ENCODE peak calls at places on chromosomes 6 and 20, in four cellular contexts. N is epithelial cell of esophagus, S is HCT116, Y is heart left ventricle. K is an unnamed sample.

GRCh38 chr6:132062626-132063025 is 111.5 kb upstream of the CCN2 start:
- DNase-seq in S (no peak), N (no peak), Y (no peak), K (no peak)

GRCh38 chr6:140586426-140587061 is 1212.1 kb upstream of the CITED2 start:
- DNase-seq in N (no peak), Y (no peak), S (no peak), K (no peak)

GRCh38 chr6:2124260-2124709 is 121.1 kb downstream of the GMDS start:
- DNase-seq in Y (no peak), S (no peak), N (peak), K (no peak)

GRCh38 chr6:154981071-154981373 is 14.1 kb upstream of the TIAM2 start:
- DNase-seq in Y (no peak), S (no peak), N (peak), K (no peak)

GRCh38 chr6:116196841-116197240 is 57.0 kb downstream of the TSPYL4 start:
- DNase-seq in Y (no peak), N (no peak), S (no peak), K (no peak)

GRCh38 chr6:137496909-137497721 is 2.9 kb upstream of the OLIG3 start:
- DNase-seq in Y (no peak), S (no peak), N (no peak), K (no peak)

GRCh38 chr20:49560186-49560585 is 7.8 kb downstream of the PTGIS start:
- DNase-seq in N (no peak), S (no peak), Y (no peak), K (no peak)

GRCh38 chr6:112253842-112254816 is at the start of gene LAMA4:
- DNase-seq in S (no peak), Y (peak), N (peak), K (no peak)

GRCh38 chr6:142336787-142337186 is 35.0 kb downstream of the ADGRG6 start:
- DNase-seq in Y (no peak), S (no peak), N (no peak), K (no peak)

GRCh38 chr6:32427218-32427617 is 12.5 kb upstream of the HLA-DRA start:
- DNase-seq in Y (no peak), S (no peak), N (no peak), K (no peak)

GRCh38 chr20:52071136-52071535 is 120.4 kb downstream of the ZFP64 start:
- DNase-seq in S (no peak), Y (no peak), N (no peak), K (no peak)

GRCh38 chr20:59821788-59822187 is 111.6 kb downstream of the SYCP2 start:
- DNase-seq in N (no peak), S (no peak), Y (no peak), K (no peak)

GRCh38 chr20:12775041-12775440 is 233.7 kb upstream of the SPTLC3 start:
- DNase-seq in S (no peak), Y (no peak), N (no peak), K (no peak)

GRCh38 chr20:50857348-50857747 is 62.5 kb downstream of the BCAS4 start:
- DNase-seq in Y (no peak), N (no peak), S (no peak), K (no peak)

GRCh38 chr6:127999032-127999431 is 98.2 kb upstream of the THEMIS start:
- DNase-seq in Y (no peak), N (no peak), S (no peak), K (no peak)

GRCh38 chr6:39393075-39393474 is 70.6 kb upstream of the KCNK16 start:
- DNase-seq in Y (no peak), S (no peak), N (no peak), K (no peak)

GRCh38 chr6:45504947-45505346 is 127.2 kb upstream of the SUPT3H start:
- DNase-seq in Y (no peak), N (peak), S (no peak), K (no peak)

GRCh38 chr20:15310361-15310760 is 972.9 kb upstream of the FLRT3 start:
- DNase-seq in N (peak), Y (no peak), S (no peak), K (no peak)

GRCh38 chr20:45983279-45983743 is 11.3 kb upstream of the ZNF335 start:
- DNase-seq in N (peak), S (no peak), Y (no peak), K (no peak)

GRCh38 chr20:45987108-45987780 is 15.2 kb upstream of the ZNF335 start:
- DNase-seq in Y (peak), S (peak), N (peak), K (peak)

GRCh38 chr20:45981261-45981660 is 9.3 kb upstream of the ZNF335 start:
- DNase-seq in N (no peak), S (no peak), Y (no peak), K (no peak)

DNA sequence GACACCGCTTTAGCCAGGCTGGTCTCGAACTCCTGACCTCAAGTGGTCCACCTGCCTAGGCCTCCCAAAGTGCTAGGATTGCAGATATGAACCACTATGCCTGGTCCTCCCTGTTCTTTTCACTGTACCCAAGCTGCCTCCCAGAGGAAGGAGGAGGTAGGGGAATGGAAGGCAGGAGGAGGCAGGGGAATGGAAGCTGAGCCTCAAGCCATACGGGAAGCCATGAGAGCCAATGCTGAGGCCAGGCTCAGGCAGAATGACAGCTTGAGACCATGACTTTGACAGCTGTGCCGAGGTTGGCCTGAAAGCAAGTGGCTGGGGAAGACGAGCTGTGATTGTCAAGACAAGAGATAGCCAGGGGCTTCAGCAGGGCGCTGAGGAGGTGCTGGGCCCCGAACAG is 13.6 kb upstream of the ZNF335 start:
- DNase-seq in S (no peak), Y (no peak), N (peak), K (no peak)
- TF ChIP-seq CTCF in S (peak), Y (no peak), N (peak), K (no peak)

GRCh38 chr6:139054001-139054400 is 25.5 kb downstream of the ABRACL start:
- DNase-seq in Y (no peak), S (no peak), N (no peak), K (no peak)
- TF ChIP-seq CTCF in Y (no peak), S (no peak), N (no peak), K (no peak)

GRCh38 chr6:3882865-3883264 is 33.7 kb downstream of the FAM50B start:
- DNase-seq in N (no peak), Y (no peak), S (no peak), K (no peak)

GRCh38 chr6:3884007-3884745 is 35.0 kb downstream of the FAM50B start:
- DNase-seq in S (no peak), Y (no peak), N (peak), K (no peak)

GRCh38 chr6:3885262-3886036 is 36.3 kb downstream of the FAM50B start:
- DNase-seq in S (peak), N (no peak), Y (no peak), K (no peak)

GRCh38 chr6:3888153-3888957 is 39.2 kb downstream of the FAM50B start:
- DNase-seq in Y (no peak), S (no peak), N (no peak), K (no peak)

GRCh38 chr6:3887150-3887700 is 38.1 kb downstream of the FAM50B start:
- DNase-seq in Y (no peak), N (peak), S (no peak), K (no peak)
- TF ChIP-seq CTCF in Y (peak), N (peak), S (peak), K (no peak)

GRCh38 chr20:25339608-25340007 is 51.0 kb downstream of the ABHD12 start:
- DNase-seq in N (no peak), S (no peak), Y (no peak), K (no peak)

GRCh38 chr20:25341716-25342680 is 48.6 kb downstream of the ABHD12 start:
- DNase-seq in N (peak), Y (no peak), S (no peak), K (no peak)

GRCh38 chr20:25340380-25340779 is 50.3 kb downstream of the ABHD12 start:
- DNase-seq in N (no peak), Y (no peak), S (no peak), K (no peak)

GRCh38 chr20:25338112-25339023 is 52.3 kb downstream of the ABHD12 start:
- DNase-seq in N (no peak), Y (no peak), S (no peak), K (no peak)

DNA sequence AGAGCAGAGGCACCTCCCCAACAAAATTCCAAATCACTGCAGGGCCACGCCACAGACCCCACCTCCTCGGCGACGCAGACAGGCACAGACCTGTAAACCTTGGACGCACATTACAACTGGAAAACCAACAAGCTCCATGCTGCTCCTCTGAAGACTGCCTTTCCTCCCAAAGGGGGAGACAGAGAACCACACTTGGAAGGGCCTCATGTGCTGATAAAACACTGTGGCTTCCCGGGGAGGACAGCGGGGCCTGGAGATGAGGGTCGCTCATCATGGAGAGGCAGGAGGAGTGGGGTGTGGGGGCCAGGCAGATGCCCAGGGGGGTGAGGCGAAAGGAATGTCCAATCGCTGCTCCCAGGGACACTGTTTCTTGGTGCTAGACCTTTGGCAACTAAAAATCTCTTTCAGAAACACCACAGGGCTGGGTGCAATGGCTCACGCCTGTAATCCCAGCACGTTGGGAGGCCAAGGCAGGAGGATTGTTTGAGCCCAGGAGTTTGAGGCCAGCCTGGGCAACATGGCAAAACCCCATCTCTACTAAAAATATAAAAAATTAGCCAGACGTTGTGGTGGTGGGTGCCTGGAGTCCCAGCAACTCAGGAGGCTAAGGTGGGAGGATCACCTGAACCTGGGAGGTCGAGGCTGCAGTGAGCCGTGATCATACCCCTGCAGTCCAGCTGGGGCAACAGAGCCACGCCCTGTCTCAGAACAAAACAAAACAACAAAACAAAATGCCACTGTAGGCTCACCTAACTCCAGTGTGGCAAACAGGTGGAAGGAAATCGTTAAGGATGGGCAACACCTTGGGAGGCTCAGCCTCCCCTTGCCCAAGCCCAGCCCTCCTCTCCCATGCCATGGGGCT is 53.8 kb downstream of the ABHD12 start:
- DNase-seq in N (peak), S (no peak), Y (no peak), K (no peak)
- TF ChIP-seq CTCF in N (peak), S (no peak), Y (peak), K (no peak)

GRCh38 chr6:148401581-148401980 is 58.9 kb downstream of the SASH1 start:
- DNase-seq in N (no peak), S (no peak), Y (no peak), K (no peak)
- TF ChIP-seq CTCF in N (no peak), S (no peak), Y (no peak), K (no peak)

GRCh38 chr20:63858393-63859165 is 2.7 kb upstream of the ABHD16B start:
- DNase-seq in N (no peak), S (no peak), Y (peak), K (no peak)
- TF ChIP-seq CTCF in N (peak), S (no peak), Y (peak), K (no peak)